ENCODE peak calls at places on chromosome 9, in four cellular contexts. U is caudate nucleus; P is cerebellar cortex; M is stimulated activated CD4-positive, alpha-beta T cell treated with anti-CD3 and anti-CD28 coated beads, Interleukin-12 subunit alpha, Interleukin-12 subunit beta, amount 100 ng/mL, for 48 hours. D is an unnamed sample.

GRCh38 chr9:75053869-75054268 is 25.8 kb upstream of the CARNMT1 start:
- DNase-seq in U (no peak), P (peak), M (no peak), D (no peak)

GRCh38 chr9:127033059-127033458 is 89.4 kb downstream of the ANGPTL2 start:
- DNase-seq in U (no peak), P (no peak), M (no peak), D (no peak)

GRCh38 chr9:133539434-133539833 is 4.9 kb downstream of the ADAMTSL2 start:
- DNase-seq in U (peak), P (no peak), M (no peak), D (no peak)

GRCh38 chr9:107929439-107929838 is 439.9 kb upstream of the KLF4 start:
- DNase-seq in U (no peak), P (no peak), M (no peak), D (no peak)

GRCh38 chr9:134624827-134625181 is 16.8 kb upstream of the COL5A1 start:
- DNase-seq in U (no peak), P (no peak), M (no peak), D (peak)

GRCh38 chr9:4292781-4293180 is 7.1 kb downstream of the GLIS3 start:
- DNase-seq in U (no peak), P (no peak), M (no peak), D (no peak)

GRCh38 chr9:71589612-71590011 is 178.7 kb downstream of the CEMIP2 start:
- DNase-seq in U (no peak), P (no peak), M (no peak), D (no peak)

GRCh38 chr9:35074141-35074540 is 1.7 kb upstream of the VCP start:
- DNase-seq in U (no peak), P (no peak), M (no peak), D (no peak)

GRCh38 chr9:123239726-123240125 is 28.7 kb downstream of the STRBP start:
- DNase-seq in U (no peak), P (no peak), M (no peak), D (no peak)

GRCh38 chr9:21677834-21678233 is 124.6 kb upstream of the MTAP start:
- DNase-seq in U (no peak), P (no peak), M (no peak), D (peak)

GRCh38 chr9:80797427-80797825 is 891.9 kb downstream of the TLE1 start:
- DNase-seq in U (no peak), P (no peak), M (no peak), D (no peak)

GRCh38 chr9:121776739-121777637 is 125.6 kb downstream of the DAB2IP start:
- DNase-seq in U (no peak), P (peak), M (no peak), D (no peak)

GRCh38 chr9:121278535-121279169 is 10.7 kb downstream of the GSN start:
- DNase-seq in U (peak), P (peak), M (peak), D (peak)

GRCh38 chr9:107020040-107020530 is 157.1 kb downstream of the ZNF462 start:
- DNase-seq in U (no peak), P (no peak), M (no peak), D (peak)

GRCh38 chr9:81557452-81557956 is 131.8 kb downstream of the TLE1 start:
- DNase-seq in U (no peak), P (no peak), M (no peak), D (no peak)

GRCh38 chr9:124871156-124871561 is 9.2 kb downstream of the ARPC5L start:
- DNase-seq in U (no peak), P (no peak), M (no peak), D (no peak)

GRCh38 chr9:37197158-37198033 is 77.0 kb downstream of the ZCCHC7 start:
- DNase-seq in U (no peak), P (no peak), M (no peak), D (no peak)

GRCh38 chr9:137298983-137299521 is 3.0 kb downstream of the NRARP start:
- DNase-seq in U (no peak), P (no peak), M (no peak), D (no peak)

GRCh38 chr9:19020886-19021285 is 12.1 kb downstream of the SAXO1 start:
- DNase-seq in U (no peak), P (peak), M (no peak), D (no peak)

GRCh38 chr9:125472926-125473701 is 211.5 kb downstream of the GAPVD1 start:
- DNase-seq in U (no peak), P (no peak), M (no peak), D (peak)

GRCh38 chr9:5851445-5851844 is 18.5 kb upstream of the ERMP1 start:
- DNase-seq in U (no peak), P (no peak), M (no peak), D (no peak)

GRCh38 chr9:1647776-1648175 is 367.4 kb upstream of the SMARCA2 start:
- DNase-seq in U (no peak), P (no peak), M (no peak), D (no peak)

GRCh38 chr9:86867658-86868313 is 79.5 kb downstream of the GAS1 start:
- DNase-seq in U (no peak), P (peak), M (no peak), D (no peak)

GRCh38 chr9:123265833-123266232 is 2.6 kb downstream of the STRBP start:
- DNase-seq in U (no peak), P (no peak), M (no peak), D (no peak)

GRCh38 chr9:125843646-125844045 is 96.5 kb downstream of the PBX3 start:
- DNase-seq in U (no peak), P (no peak), M (no peak), D (no peak)

GRCh38 chr9:131732636-131733340 is 7.1 kb downstream of the RAPGEF1 start:
- DNase-seq in U (no peak), P (no peak), M (no peak), D (no peak)

GRCh38 chr9:136255896-136256890 is 10.6 kb upstream of the QSOX2 start:
- DNase-seq in U (no peak), P (no peak), M (no peak), D (no peak)

GRCh38 chr9:3863114-3863528 is 337.3 kb upstream of the RFX3 start:
- DNase-seq in U (no peak), P (no peak), M (no peak), D (peak)

GRCh38 chr9:88198346-88198807 is 60.1 kb upstream of the SPATA31C2 start:
- DNase-seq in U (no peak), P (no peak), M (no peak), D (peak)

GRCh38 chr9:135244271-135244691 is 156.8 kb downstream of the OLFM1 start:
- DNase-seq in U (no peak), P (peak), M (no peak), D (no peak)

D was measured in SJSA1.